ENCODE peak calls at places on chromosomes 7 and 10, in eight cellular contexts. W is HFF-Myc, F is left ventricle myocardium inferior, Y is mesothelial cell of epicardium, T is AG09319, C is transverse colon, A is omental fat pad, E is spleen. U is an unnamed sample.

GRCh38 chr7:2843711-2844152 is 376 bp downstream of the GNA12 start:
- DNase-seq in Y (peak; percentile 47), E (peak; percentile 91), A (no peak), C (peak; percentile 48), F (no peak), W (no peak), T (no peak), U (no peak)

GRCh38 chr7:114087674-114088539 is 169.1 kb upstream of the PPP1R3A start:
- DNase-seq in C (peak; percentile 21), T (no peak), F (no peak), A (no peak), W (no peak), Y (no peak), E (no peak), U (no peak)

GRCh38 chr7:4549681-4550080 is 132.4 kb upstream of the FOXK1 start:
- DNase-seq in W (no peak), C (no peak), F (peak; percentile 66), Y (no peak), A (no peak), E (no peak), T (no peak), U (no peak)

GRCh38 chr10:16789266-16789665 is 28.0 kb downstream of the RSU1 start:
- DNase-seq in F (no peak), A (no peak), W (no peak), T (no peak), E (no peak), C (no peak), Y (no peak), U (no peak)

GRCh38 chr7:81583882-81584533 is 185.8 kb downstream of the HGF start:
- DNase-seq in C (no peak), W (no peak), T (no peak), A (no peak), F (no peak), Y (no peak), E (no peak), U (no peak)

GRCh38 chr10:46545861-46546590 is 10.4 kb downstream of the GPRIN2 start:
- DNase-seq in E (peak; percentile 70), Y (peak; percentile 38), W (no peak), T (no peak), C (no peak), F (peak; percentile 9), A (peak; percentile 21), U (no peak)

GRCh38 chr7:132183822-132184380 is 392.4 kb downstream of the PLXNA4 start:
- DNase-seq in W (no peak), C (no peak), F (no peak), E (peak; percentile 58), Y (no peak), A (no peak), T (no peak), U (no peak)

GRCh38 chr7:47581821-47582747 is at the start of gene TNS3:
- DNase-seq in W (no peak), F (peak; percentile 44), A (no peak), C (peak; percentile 69), E (peak; percentile 86), T (no peak), Y (peak; percentile 70), U (peak; percentile 64)

GRCh38 chr10:97766996-97767924 is 4.5 kb downstream of the SFRP5 start:
- DNase-seq in E (no peak), T (no peak), F (no peak), W (no peak), C (no peak), A (no peak), Y (no peak), U (no peak)

GRCh38 chr10:119394657-119395286 is 147.7 kb downstream of the RGS10 start:
- DNase-seq in C (no peak), T (no peak), A (no peak), F (no peak), E (no peak), W (no peak), Y (no peak), U (no peak)

GRCh38 chr10:126671402-126671975 is 996 bp upstream of the C10orf90 start:
- DNase-seq in Y (no peak), C (no peak), T (no peak), E (no peak), W (no peak), F (no peak), A (no peak), U (no peak)

GRCh38 chr10:1824928-1825327 is 87.6 kb upstream of the ADARB2 start:
- DNase-seq in C (no peak), T (no peak), Y (no peak), E (no peak), A (no peak), F (no peak), W (no peak), U (no peak)

GRCh38 chr10:35613597-35614226 is 8.6 kb downstream of the GJD4 start:
- DNase-seq in T (peak; percentile 0), W (no peak), F (no peak), Y (no peak), E (no peak), A (no peak), C (no peak), U (no peak)

GRCh38 chr10:36423821-36424248 is 701.6 kb upstream of the ANKRD30A start:
- DNase-seq in Y (no peak), W (no peak), C (no peak), A (no peak), E (no peak), F (no peak), T (no peak), U (no peak)

GRCh38 chr7:100406767-100407166 is 21.7 kb downstream of the ZCWPW1 start:
- DNase-seq in T (no peak), W (no peak), C (no peak), E (no peak), A (no peak), Y (no peak), F (no peak), U (no peak)

GRCh38 chr7:45417735-45418134 is 156.4 kb upstream of the ADCY1 start:
- DNase-seq in T (no peak), Y (no peak), F (no peak), E (no peak), W (no peak), C (no peak), A (no peak), U (no peak)

GRCh38 chr10:103395754-103396066 is 565 bp downstream of the ATP5MK start:
- DNase-seq in T (no peak), A (no peak), Y (no peak), E (no peak), F (no peak), W (no peak), C (peak; percentile 25), U (no peak)

GRCh38 chr10:45000138-45000763 is 472 bp upstream of the ZNF22 start:
- DNase-seq in A (no peak), T (peak; percentile 60), E (no peak), C (peak; percentile 52), Y (no peak), F (peak; percentile 89), W (no peak), U (no peak)

GRCh38 chr7:50679218-50680007 is 103.3 kb downstream of the GRB10 start:
- DNase-seq in Y (no peak), W (peak; percentile 49), E (no peak), F (no peak), C (no peak), A (no peak), T (no peak), U (no peak)

GRCh38 chr7:148753224-148753623 is 54.5 kb downstream of the CUL1 start:
- DNase-seq in A (no peak), T (no peak), E (no peak), Y (no peak), F (no peak), W (no peak), C (no peak), U (no peak)

GRCh38 chr10:69846252-69847000 is 44.7 kb downstream of the COL13A1 start:
- DNase-seq in W (no peak), C (no peak), T (no peak), E (no peak), F (no peak), Y (no peak), A (no peak), U (no peak)

GRCh38 chr10:101576229-101576863 is 11.7 kb downstream of the POLL start:
- DNase-seq in F (no peak), T (peak; percentile 10), E (no peak), A (no peak), C (no peak), Y (no peak), W (no peak), U (no peak)

DNA sequence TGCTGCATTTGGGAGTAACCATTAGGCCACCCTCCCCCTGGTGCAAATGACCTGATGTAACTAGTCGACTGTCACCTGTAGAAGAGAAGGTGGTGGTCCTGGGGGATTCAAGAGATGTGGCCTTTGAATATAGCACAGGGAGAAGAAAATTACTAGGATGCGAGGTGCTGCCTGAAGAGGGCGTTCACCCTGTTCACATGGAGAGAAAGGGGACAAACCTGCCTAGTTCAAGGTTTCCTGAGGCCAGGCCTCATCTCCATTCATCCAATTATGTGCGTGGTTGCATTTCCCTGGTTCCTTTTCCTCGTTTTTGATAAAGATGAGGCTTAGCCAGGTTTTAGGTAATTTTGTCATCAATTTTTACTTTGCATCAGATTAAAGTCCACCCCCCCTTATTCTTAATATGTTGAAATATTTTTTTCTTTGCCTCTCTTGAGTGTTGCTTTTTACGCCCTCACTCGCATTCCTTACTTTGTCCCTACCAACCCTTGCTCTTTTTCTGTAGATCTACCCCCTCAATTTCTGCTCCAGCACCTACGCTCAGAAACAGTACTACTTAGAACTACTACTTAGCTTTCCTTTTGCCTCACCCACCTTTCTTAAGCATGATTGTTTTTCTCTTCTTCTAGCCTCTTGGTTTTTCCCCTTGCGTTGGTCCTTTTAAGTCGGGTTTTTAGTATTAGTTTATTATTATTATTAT is 13.7 kb downstream of the CLCN1 start:
- DNase-seq in T (no peak), F (no peak), W (no peak), A (no peak), C (no peak), Y (no peak), E (no peak), U (no peak)
- TF ChIP-seq CTCF in T (no peak), F (no peak), W (no peak), A (no peak), C (no peak), Y (no peak), E (no peak), U (no peak)

GRCh38 chr10:13949844-13950542 is 363.2 kb downstream of the PRPF18 start:
- DNase-seq in W (no peak), A (no peak), Y (no peak), T (no peak), C (no peak), F (no peak), E (no peak), U (no peak)
- TF ChIP-seq CTCF in W (no peak), A (no peak), Y (no peak), T (no peak), C (no peak), F (no peak), E (no peak), U (no peak)

DNA sequence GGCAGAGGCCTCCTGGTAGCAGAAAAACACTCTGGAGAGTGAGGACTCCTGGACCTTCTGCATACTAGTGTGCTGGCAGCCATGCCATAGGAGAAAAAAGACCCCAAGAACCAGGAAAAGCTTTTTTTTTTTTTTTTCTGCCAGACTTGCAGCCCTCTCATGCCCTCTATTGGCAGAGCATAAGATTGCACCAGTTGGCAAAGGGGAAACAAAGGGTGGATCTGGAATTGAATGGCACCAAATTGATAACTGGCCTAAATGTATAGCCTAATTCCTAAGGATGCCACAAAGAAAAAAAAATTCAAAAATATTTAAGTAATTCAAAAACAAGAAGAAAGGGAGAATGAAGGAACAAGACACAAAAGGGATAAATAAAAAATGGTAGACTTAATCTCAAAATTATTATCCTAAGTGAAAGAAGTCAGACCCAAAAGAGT is 112.5 kb upstream of the GHITM start:
- DNase-seq in Y (no peak), W (no peak), A (no peak), C (no peak), E (no peak), F (no peak), T (no peak), U (no peak)
- TF ChIP-seq CTCF in Y (peak; percentile 77), W (peak; percentile 82), A (no peak), C (peak; percentile 64), E (peak; percentile 50), F (peak; percentile 64), T (peak; percentile 43), U (no peak)

GRCh38 chr7:17971392-17971791 is 31.1 kb upstream of the SNX13 start:
- DNase-seq in T (no peak), E (no peak), C (no peak), W (no peak), Y (no peak), A (no peak), F (no peak), U (no peak)
- TF ChIP-seq CTCF in T (peak; percentile 16), E (no peak), C (no peak), W (no peak), Y (no peak), A (no peak), F (peak; percentile 48), U (no peak)

U was measured in activated B cell treated with CpG ODN at 0.5 μM for 24 hours.